ENCODE peak calls at places on chromosomes 13 and 19, in six cellular contexts. B, I, V, L, X and D are unnamed samples.
A peak's percentile ranks its signal among the peaks of the same experiment; 100 is the strongest.

GRCh38 chr19:10694706-10695105 is 6.5 kb upstream of the QTRT1 start:
- DNase-seq in B (no peak), L (no peak), V (no peak), I (no peak), X (no peak), D (no peak)

GRCh38 chr13:114017028-114017630 is 43.3 kb upstream of the C13orf46 start:
- DNase-seq in I (no peak), X (no peak), L (no peak), V (no peak), B (peak; percentile 62), D (no peak)

GRCh38 chr13:29676941-29677452 is 81.5 kb upstream of the SLC7A1 start:
- DNase-seq in B (no peak), V (no peak), I (no peak), L (no peak), X (no peak), D (no peak)

GRCh38 chr19:34555447-34555846 is 73.9 kb downstream of the WTIP start:
- DNase-seq in L (no peak), B (peak; percentile 67), I (no peak), X (no peak), V (no peak), D (no peak)

GRCh38 chr19:29873024-29873800 is 61.4 kb downstream of the CCNE1 start:
- DNase-seq in X (no peak), V (peak; percentile 64), B (peak; percentile 81), L (no peak), I (no peak), D (peak; percentile 47)

GRCh38 chr13:33409673-33410072 is 124.1 kb upstream of the STARD13 start:
- DNase-seq in V (no peak), I (no peak), L (no peak), X (no peak), B (no peak), D (no peak)

GRCh38 chr19:8512115-8512967 is 1.6 kb downstream of the ZNF414 start:
- DNase-seq in L (no peak), B (peak; percentile 85), I (no peak), X (no peak), V (peak; percentile 53), D (no peak)

GRCh38 chr13:102693781-102694180 is 1.1 kb downstream of the METTL21C start:
- DNase-seq in B (no peak), I (no peak), X (no peak), V (no peak), L (no peak), D (no peak)

GRCh38 chr13:50162001-50162400 is 146.8 kb downstream of the KCNRG start:
- DNase-seq in B (no peak), V (no peak), L (no peak), X (no peak), I (no peak), D (no peak)

GRCh38 chr19:29622191-29623070 is 16.3 kb downstream of the POP4 start:
- DNase-seq in X (no peak), V (no peak), I (no peak), B (no peak), L (no peak), D (no peak)

GRCh38 chr13:73324842-73325241 is 266.0 kb downstream of the KLF5 start:
- DNase-seq in X (no peak), L (no peak), I (no peak), V (no peak), B (no peak), D (no peak)

GRCh38 chr13:40974460-40975407 is 44.4 kb downstream of the ELF1 start:
- DNase-seq in I (no peak), X (no peak), L (no peak), B (peak; percentile 78), V (no peak), D (no peak)

GRCh38 chr13:27853871-27854270 is 61.6 kb downstream of the GSX1 start:
- DNase-seq in V (no peak), I (no peak), B (no peak), X (no peak), L (no peak), D (no peak)

GRCh38 chr19:4052993-4053422 is 13.7 kb downstream of the ZBTB7A start:
- DNase-seq in X (no peak), B (no peak), V (no peak), L (no peak), I (no peak), D (no peak)
- H3K4me3 ChIP-seq in X (no peak overlapping the region), B (no peak overlapping the region), V (no peak overlapping the region), L (peak overlapping the region; percentile 4), I (no peak overlapping the region), D (no peak overlapping the region)

GRCh38 chr13:45728759-45729158 is 26.6 kb downstream of the CBY2 start:
- DNase-seq in I (no peak), L (no peak), B (peak; percentile 89), V (no peak), X (no peak), D (no peak)
- TF ChIP-seq CTCF in I (no peak), L (no peak), B (peak; percentile 74), V (no peak), X (peak; percentile 58), D (no peak)

GRCh38 chr19:1082928-1083816 is 12.0 kb downstream of the POLR2E start:
- DNase-seq in L (no peak), V (no peak), I (no peak), X (no peak), B (no peak), D (no peak)

GRCh38 chr19:1084024-1084868 is 10.9 kb downstream of the POLR2E start:
- DNase-seq in V (no peak), B (no peak), L (no peak), I (no peak), X (no peak), D (peak; percentile 76)

GRCh38 chr19:1081301-1082164 is 13.6 kb downstream of the POLR2E start:
- DNase-seq in I (no peak), V (peak; percentile 69), L (no peak), B (peak; percentile 75), X (no peak), D (no peak)

GRCh38 chr19:1080360-1081161 is 13.6 kb downstream of the ARHGAP45 start:
- DNase-seq in V (peak; percentile 32), L (no peak), I (no peak), B (no peak), X (no peak), D (no peak)

DNA sequence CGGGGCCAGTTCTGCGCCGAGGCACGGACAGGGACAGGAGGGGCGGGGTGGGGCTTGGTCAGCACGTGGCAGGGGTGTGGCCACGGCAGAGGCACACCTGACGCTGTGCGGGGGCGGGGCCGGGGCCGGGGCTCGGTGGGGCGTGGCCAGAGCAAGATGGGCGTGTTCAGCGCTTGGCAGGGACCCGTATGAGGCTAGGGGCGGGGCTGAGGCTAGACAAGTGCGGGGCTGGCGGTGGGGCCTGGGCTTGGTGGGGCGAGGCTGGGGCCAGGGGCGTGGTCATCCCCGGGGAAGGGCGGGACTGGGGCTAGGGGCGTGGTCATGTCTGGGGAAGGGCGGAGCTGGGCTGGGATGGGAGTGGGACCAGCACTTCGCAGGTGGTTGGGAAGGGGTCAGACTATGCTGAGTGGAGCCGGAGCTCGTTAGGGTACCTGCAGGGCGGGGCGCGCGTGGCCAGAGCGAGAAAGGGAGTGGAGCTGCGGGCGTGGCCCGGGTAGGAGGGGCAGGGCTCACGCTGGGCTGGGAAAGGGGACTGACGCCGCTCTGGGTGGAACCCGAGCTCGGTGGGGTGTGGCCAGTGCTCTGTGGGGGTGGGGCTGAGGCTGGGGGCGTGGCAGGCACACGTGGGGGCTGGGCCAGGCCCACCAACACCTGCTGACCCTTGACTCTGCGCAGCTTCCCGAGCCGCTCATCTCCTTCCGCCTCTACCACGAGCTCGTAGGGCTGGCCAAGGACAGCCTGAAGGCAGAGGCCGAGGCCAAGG is 12.8 kb downstream of the POLR2E start:
- DNase-seq in I (no peak), L (no peak), B (peak; percentile 98), X (no peak), V (peak; percentile 66), D (peak; percentile 89)
- H3K4me3 ChIP-seq in I (no peak overlapping the region), L (peak overlapping the region; percentile 32), B (peak overlapping the region; percentile 55), X (no peak overlapping the region), V (no peak overlapping the region), D (no peak overlapping the region)

DNA sequence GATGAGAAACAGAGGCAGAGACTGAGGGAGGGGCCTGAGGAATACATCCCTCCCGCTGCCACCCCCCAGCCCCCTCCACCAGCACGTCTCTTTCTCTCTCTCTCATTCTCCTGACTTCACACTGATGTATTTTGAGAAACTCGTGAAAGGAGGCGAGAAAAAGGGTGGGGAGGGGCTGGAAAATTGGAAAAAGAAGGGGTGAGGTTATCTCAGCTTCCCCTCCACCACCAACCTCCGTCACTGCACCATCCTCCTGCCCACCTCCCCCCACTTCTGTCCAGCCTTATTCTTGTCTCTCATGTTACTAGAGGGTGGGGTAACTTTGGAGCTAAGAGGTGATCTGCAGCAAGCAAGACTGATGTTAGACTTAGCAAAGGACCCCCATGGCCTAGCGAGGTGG is 1.5 kb downstream of the SLC17A7 start:
- DNase-seq in V (no peak), I (no peak), L (no peak), B (no peak), X (no peak), D (no peak)
- TF ChIP-seq CTCF in V (no peak), I (no peak), L (no peak), B (no peak), X (no peak), D (no peak)

GRCh38 chr19:17766543-17767131 is 15.4 kb downstream of the FCHO1 start:
- DNase-seq in X (no peak), I (no peak), V (peak; percentile 84), B (peak; percentile 95), L (no peak), D (peak; percentile 84)
- H3K4me3 ChIP-seq in X (peak overlapping the region; percentile 25), I (peak overlapping the region; percentile 25), V (no peak overlapping the region), B (no peak overlapping the region), L (no peak overlapping the region), D (no peak overlapping the region)